ENCODE peak calls at places on chromosomes 3 and 15, in eight cellular contexts. K, T, Z, S, H, U, F and A are unnamed samples. For H3K36me3 and H3K27me3, the result is how much of the 10 kb centered on the place peaks cover.

GRCh38 chr3:100412897-100413590 is 11.7 kb downstream of the LNP1 start:
- DNase-seq in K (no peak), T (no peak), Z (no peak), S (no peak), H (no peak), U (no peak), F (no peak), A (no peak)

GRCh38 chr3:30649572-30650310 is 43.3 kb downstream of the TGFBR2 start:
- DNase-seq in K (peak), T (no peak), Z (peak), S (no peak), H (no peak), U (no peak), F (no peak), A (no peak)

GRCh38 chr3:120468635-120469295 is 18.0 kb upstream of the FSTL1 start:
- DNase-seq in K (no peak), T (no peak), Z (no peak), S (no peak), H (no peak), U (no peak), F (no peak), A (no peak)

GRCh38 chr15:39242345-39242744 is 338.5 kb upstream of the THBS1 start:
- DNase-seq in K (peak), T (no peak), Z (peak), S (no peak), H (no peak), U (no peak), F (no peak), A (no peak)

GRCh38 chr3:105429034-105429762 is 62.5 kb downstream of the ALCAM start:
- DNase-seq in K (no peak), T (no peak), Z (no peak), S (no peak), H (no peak), U (no peak), F (no peak), A (no peak)

GRCh38 chr3:56980798-56981390 is 79.6 kb upstream of the SPATA12 start:
- DNase-seq in K (peak), T (peak), Z (peak), S (no peak), H (peak), U (no peak), F (peak), A (no peak)

GRCh38 chr3:141524988-141525387 is 38.2 kb downstream of the RASA2 start:
- DNase-seq in K (no peak), T (no peak), Z (no peak), S (no peak), H (no peak), U (no peak), F (no peak), A (no peak)

GRCh38 chr3:12541625-12542024 is 3.7 kb downstream of the MKRN2OS start:
- DNase-seq in K (no peak), T (no peak), Z (no peak), S (no peak), H (no peak), U (no peak), F (no peak), A (no peak)

GRCh38 chr3:177300842-177301241 is 103.6 kb upstream of the TBL1XR1 start:
- DNase-seq in K (no peak), T (no peak), Z (no peak), S (no peak), H (no peak), U (no peak), F (no peak), A (peak)

GRCh38 chr15:77798847-77799246 is 166.1 kb upstream of the LINGO1 start:
- DNase-seq in K (no peak), T (no peak), Z (no peak), S (no peak), H (no peak), U (no peak), F (no peak), A (no peak)

GRCh38 chr3:72957303-72957702 is 39.3 kb upstream of the PPP4R2 start:
- DNase-seq in K (no peak), T (peak), Z (peak), S (no peak), H (no peak), U (peak), F (no peak), A (peak)

GRCh38 chr3:8575364-8576104 is 69.1 kb downstream of the SSUH2 start:
- DNase-seq in K (peak), T (no peak), Z (peak), S (no peak), H (no peak), U (no peak), F (no peak), A (no peak)

GRCh38 chr15:46365612-46366011 is 730.8 kb downstream of the SQOR start:
- DNase-seq in K (peak), T (no peak), Z (peak), S (no peak), H (no peak), U (no peak), F (no peak), A (no peak)

GRCh38 chr3:79005084-79005483 is 762.7 kb downstream of the ROBO1 start:
- DNase-seq in K (peak), T (no peak), Z (no peak), S (no peak), H (no peak), U (no peak), F (no peak), A (no peak)

GRCh38 chr3:188468672-188469071 is 314.7 kb downstream of the LPP start:
- DNase-seq in K (peak), T (no peak), Z (peak), S (no peak), H (peak), U (no peak), F (no peak), A (peak)

GRCh38 chr15:37133619-37134018 is 33.3 kb upstream of the MEIS2 start:
- DNase-seq in K (no peak), T (no peak), Z (peak), S (no peak), H (no peak), U (no peak), F (no peak), A (peak)

GRCh38 chr15:44246521-44247268 is 41.8 kb upstream of the GOLM2 start:
- DNase-seq in K (no peak), T (no peak), Z (no peak), S (no peak), H (no peak), U (no peak), F (no peak), A (no peak)

GRCh38 chr15:98277602-98278001 is 317.1 kb downstream of the ARRDC4 start:
- DNase-seq in K (no peak), T (no peak), Z (no peak), S (no peak), H (no peak), U (no peak), F (no peak), A (no peak)
- H3K27ac ChIP-seq in K (no peak), T (no peak), Z (no peak), S (no peak), H (no peak), U (no peak), F (no peak), A (no peak)

DNA sequence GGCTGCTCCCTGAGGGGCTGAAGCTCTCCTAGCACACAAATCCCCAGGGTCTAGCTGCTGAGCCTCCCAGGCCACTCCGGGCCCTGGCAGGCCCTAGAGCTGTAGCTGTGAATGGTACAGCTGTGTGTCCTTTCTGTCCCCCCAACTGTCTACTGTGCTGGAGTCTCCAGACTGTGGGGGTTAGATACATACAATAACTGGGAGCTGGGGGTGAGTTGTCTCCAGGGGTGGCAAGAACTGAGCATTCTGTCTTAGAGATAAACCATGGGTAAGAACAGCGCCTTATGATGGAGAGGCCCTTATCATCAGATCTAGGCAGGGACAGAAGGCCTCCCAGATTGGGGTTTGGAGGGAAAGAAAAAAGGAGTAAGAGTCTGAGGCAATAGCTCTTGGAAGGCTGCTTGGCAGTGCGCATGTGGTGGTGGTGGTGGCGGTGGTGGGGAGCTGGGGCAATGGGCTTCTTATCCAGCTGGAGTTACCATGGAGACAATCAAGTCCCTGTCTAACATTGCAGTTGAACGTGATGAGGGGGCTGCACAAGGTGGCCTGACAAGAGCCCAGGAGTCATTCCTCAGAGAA is 3.6 kb downstream of the CYB561D2 start:
- DNase-seq in K (no peak), T (no peak), Z (no peak), S (no peak), H (no peak), U (no peak), F (no peak), A (no peak)
- H3K36me3 ChIP-seq in K (under half), T (under half), Z (under half), S (under half), H (under half), U (half or more), F (under half), A (under half)

GRCh38 chr15:40296561-40297230 is 11.0 kb downstream of the PLCB2 start:
- DNase-seq in K (no peak), T (no peak), Z (no peak), S (no peak), H (no peak), U (no peak), F (no peak), A (no peak)
- H3K27me3 ChIP-seq in K (under half), T (under half), Z (under half), S (under half), H (under half), U (under half), F (under half), A (under half)

GRCh38 chr3:175479175-175479574 is 620.0 kb downstream of the NAALADL2 start:
- DNase-seq in K (no peak), T (no peak), Z (no peak), S (no peak), H (no peak), U (no peak), F (no peak), A (no peak)
- H3K27ac ChIP-seq in K (no peak), T (no peak), Z (no peak), S (no peak), H (no peak), U (no peak), F (no peak), A (no peak)

GRCh38 chr15:73386886-73387506 is 18.2 kb upstream of the HCN4 start:
- DNase-seq in K (no peak), T (no peak), Z (no peak), S (no peak), H (no peak), U (no peak), F (no peak), A (no peak)
- H3K36me3 ChIP-seq in K (under half), T (under half), Z (under half), S (under half), H (under half), U (under half), F (under half), A (under half)